ENCODE peak calls at places on chromosomes 11 and 22, in four cellular contexts. L, N, I and E are unnamed samples.

GRCh38 chr11:46560300-46561025 is 33.4 kb downstream of the AMBRA1 start:
- DNase-seq in N (peak), I (no peak), L (no peak), E (no peak)

GRCh38 chr22:45968751-45969413 is 8.1 kb downstream of the WNT7B start:
- DNase-seq in N (no peak), L (no peak), I (no peak), E (no peak)

GRCh38 chr22:19048531-19048930 is 73.7 kb downstream of the DGCR2 start:
- DNase-seq in N (no peak), L (no peak), I (no peak), E (no peak)

GRCh38 chr11:47425611-47426010 is 628 bp downstream of the PSMC3 start:
- DNase-seq in L (no peak), N (no peak), I (no peak), E (no peak)

GRCh38 chr11:18934195-18934808 is 4.9 kb downstream of the MRGPRX1 start:
- DNase-seq in L (no peak), N (no peak), I (no peak), E (no peak)

GRCh38 chr11:94473177-94473799 is 20.4 kb downstream of the MRE11 start:
- DNase-seq in L (no peak), N (no peak), I (no peak), E (peak)

GRCh38 chr22:41542224-41542623 is 2.0 kb downstream of the POLR3H start:
- DNase-seq in L (no peak), N (no peak), I (no peak), E (no peak)

GRCh38 chr11:79054636-79055035 is 386.2 kb downstream of the TENM4 start:
- DNase-seq in L (no peak), N (no peak), I (no peak), E (no peak)

GRCh38 chr11:24267015-24267414 is 229.8 kb upstream of the LUZP2 start:
- DNase-seq in L (no peak), I (no peak), N (no peak), E (no peak)

GRCh38 chr11:103327721-103328120 is 218.5 kb downstream of the DYNC2H1 start:
- DNase-seq in N (no peak), L (no peak), I (no peak), E (no peak)

GRCh38 chr11:6523253-6523652 is 26.2 kb downstream of the DNHD1 start:
- DNase-seq in N (no peak), L (no peak), I (no peak), E (no peak)

GRCh38 chr11:63998558-63999348 is 12.5 kb downstream of the OTUB1 start:
- DNase-seq in N (no peak), L (peak), I (no peak), E (no peak)